ENCODE peak calls at places on chromosomes 4 and X, in ten cellular contexts. F is cardiac muscle cell; T is endodermal cell; U is HCT116; O is adrenal gland; S is mammary epithelial cell; A is CD8-positive, alpha-beta T cell; E is transverse colon; P is GM23338; D is tibial artery. X is an unnamed sample. For H3K4me1 and H3K27me3, the result is how much of the 10 kb centered on the place peaks cover.

GRCh38 chr4:105544517-105544916 is 7.9 kb upstream of the ARHGEF38 start:
- DNase-seq in F (no peak), T (no peak), U (no peak), O (no peak), S (no peak), A (no peak), E (no peak), P (no peak), D (no peak), X (no peak)

GRCh38 chr4:111556141-111556781 is 589.0 kb upstream of the FAM241A start:
- DNase-seq in F (no peak), T (no peak), U (no peak), O (no peak), S (no peak), A (no peak), E (no peak), P (no peak), D (no peak), X (no peak)

GRCh38 chr4:88108747-88109122 is 49.7 kb downstream of the ABCG2 start:
- DNase-seq in F (no peak), T (no peak), U (no peak), O (no peak), S (no peak), A (no peak), E (no peak), P (no peak), D (no peak), X (no peak)

GRCh38 chr4:167176723-167177367 is 57.4 kb downstream of the SPOCK3 start:
- DNase-seq in F (peak), T (no peak), U (no peak), O (no peak), S (no peak), A (no peak), E (no peak), P (no peak), D (no peak), X (no peak)

GRCh38 chrX:151386838-151387459 is 10.1 kb upstream of the VMA21 start:
- DNase-seq in F (no peak), T (no peak), U (no peak), O (no peak), S (no peak), A (no peak), E (peak), P (no peak), D (no peak), X (no peak)

GRCh38 chr4:26105372-26105771 is 191.4 kb downstream of the SMIM20 start:
- DNase-seq in F (no peak), T (no peak), U (no peak), O (no peak), S (no peak), A (no peak), E (no peak), P (no peak), D (no peak), X (no peak)

GRCh38 chr4:9820343-9820742 is 38.9 kb downstream of the DRD5 start:
- DNase-seq in F (no peak), T (no peak), U (no peak), O (no peak), S (no peak), A (no peak), E (no peak), P (no peak), D (no peak), X (no peak)

GRCh38 chrX:115949900-115950822 is 220.4 kb upstream of the AGTR2 start:
- DNase-seq in F (no peak), T (peak), U (no peak), O (no peak), S (peak), A (no peak), E (peak), P (peak), D (no peak), X (no peak)

GRCh38 chrX:17459008-17459407 is 84.0 kb downstream of the NHS start:
- DNase-seq in F (no peak), T (no peak), U (no peak), O (peak), S (peak), A (no peak), E (no peak), P (no peak), D (peak), X (peak)

GRCh38 chr4:9962611-9963314 is 58.5 kb downstream of the SLC2A9 start:
- DNase-seq in F (no peak), T (no peak), U (no peak), O (no peak), S (peak), A (no peak), E (no peak), P (no peak), D (no peak), X (no peak)

GRCh38 chr4:1365271-1366178 is 18.5 kb downstream of the UVSSA start:
- DNase-seq in F (no peak), T (peak), U (no peak), O (no peak), S (peak), A (no peak), E (peak), P (peak), D (no peak), X (peak)

GRCh38 chrX:26925088-26925487 is 538.1 kb downstream of the PPP4R3C start:
- DNase-seq in F (no peak), T (no peak), U (no peak), O (no peak), S (peak), A (no peak), E (no peak), P (no peak), D (no peak), X (no peak)

GRCh38 chrX:97267916-97268680 is 384.4 kb downstream of the RPA4 start:
- DNase-seq in F (no peak), T (no peak), U (no peak), O (no peak), S (no peak), A (no peak), E (no peak), P (no peak), D (no peak), X (no peak)

GRCh38 chrX:138463476-138463875 is 248.0 kb downstream of the FGF13 start:
- DNase-seq in F (no peak), T (no peak), U (no peak), O (no peak), S (no peak), A (no peak), E (no peak), P (no peak), D (no peak), X (no peak)

GRCh38 chrX:133722756-133723155 is 262.6 kb downstream of the GPC3 start:
- DNase-seq in F (no peak), T (no peak), U (no peak), O (no peak), S (no peak), A (no peak), E (no peak), P (no peak), D (no peak), X (no peak)

GRCh38 chr4:151573945-151574344 is 165.0 kb downstream of the FHIP1A start:
- DNase-seq in F (no peak), T (no peak), U (no peak), O (no peak), S (peak), A (no peak), E (peak), P (no peak), D (no peak), X (no peak)

GRCh38 chr4:146643812-146644401 is 5.2 kb downstream of the POU4F2 start:
- DNase-seq in F (peak), T (no peak), U (no peak), O (no peak), S (peak), A (no peak), E (no peak), P (peak), D (no peak), X (no peak)

GRCh38 chrX:48548871-48549270 is 9.4 kb downstream of the TBC1D25 start:
- DNase-seq in F (no peak), T (no peak), U (no peak), O (peak), S (no peak), A (no peak), E (no peak), P (no peak), D (no peak), X (no peak)

GRCh38 chr4:11765849-11766453 is 337.3 kb upstream of the HS3ST1 start:
- DNase-seq in F (peak), T (peak), U (peak), O (peak), S (peak), A (no peak), E (peak), P (peak), D (no peak), X (no peak)

GRCh38 chr4:144666539-144667175 is 20.7 kb downstream of the HHIP start:
- DNase-seq in F (no peak), T (no peak), U (peak), O (no peak), S (peak), A (no peak), E (no peak), P (no peak), D (no peak), X (no peak)

GRCh38 chr4:60868232-60868960 is 331.7 kb upstream of the ADGRL3 start:
- DNase-seq in F (no peak), T (no peak), U (no peak), O (no peak), S (no peak), A (no peak), E (no peak), P (no peak), D (no peak), X (no peak)

GRCh38 chr4:75254745-75255144 is 259.5 kb downstream of the RCHY1 start:
- DNase-seq in F (no peak), T (no peak), U (no peak), O (no peak), S (no peak), A (no peak), E (no peak), P (no peak), D (no peak), X (peak)

GRCh38 chrX:98380106-98380505 is 1496.4 kb downstream of the RPA4 start:
- DNase-seq in F (no peak), T (peak), U (no peak), O (no peak), S (no peak), A (no peak), E (no peak), P (peak), D (no peak), X (no peak)

GRCh38 chr4:98468744-98469143 is 189.7 kb downstream of the TSPAN5 start:
- DNase-seq in F (no peak), T (no peak), U (no peak), O (no peak), S (no peak), A (no peak), E (no peak), P (no peak), D (no peak), X (peak)
- H3K4me1 ChIP-seq in F (under half), T (under half), U (under half), O (under half), S (under half), A (under half), E (under half), P (under half), D (under half), X (under half)

DNA sequence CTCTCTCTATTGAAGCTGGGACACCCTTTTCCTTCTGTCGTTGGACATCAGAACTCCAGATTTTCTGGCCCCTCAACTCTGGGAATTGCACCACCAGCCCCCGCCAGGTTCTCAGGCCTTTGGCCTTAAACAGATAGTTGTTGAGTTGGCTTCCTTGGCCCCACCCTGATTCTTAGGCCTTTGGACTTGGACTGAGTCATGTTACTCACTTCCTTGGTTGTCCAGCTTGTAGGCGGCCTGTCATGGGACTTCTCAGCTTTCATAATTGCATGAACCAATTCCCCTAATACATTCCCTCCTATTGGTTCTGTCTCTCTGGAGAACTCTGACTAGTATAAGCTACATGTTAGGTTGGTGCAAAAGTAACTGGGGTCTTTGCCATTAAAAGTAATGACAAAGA is 195.7 kb downstream of the GPAT3 start:
- DNase-seq in F (no peak), T (no peak), U (peak), O (no peak), S (peak), A (no peak), E (no peak), P (no peak), D (no peak), X (no peak)
- H3K4me3 ChIP-seq in F (no peak), T (no peak), U (no peak), O (no peak), S (no peak), A (no peak), E (no peak), P (no peak), D (no peak), X (no peak)

GRCh38 chr4:37889849-37890500 is 909 bp upstream of the TBC1D1 start:
- DNase-seq in F (no peak), T (peak), U (no peak), O (peak), S (no peak), A (no peak), E (peak), P (peak), D (peak), X (peak)
- H3K27me3 ChIP-seq in F (half or more), T (half or more), U (under half), O (under half), S (under half), A (under half), E (under half), P (half or more), D (under half), X (under half)

DNA sequence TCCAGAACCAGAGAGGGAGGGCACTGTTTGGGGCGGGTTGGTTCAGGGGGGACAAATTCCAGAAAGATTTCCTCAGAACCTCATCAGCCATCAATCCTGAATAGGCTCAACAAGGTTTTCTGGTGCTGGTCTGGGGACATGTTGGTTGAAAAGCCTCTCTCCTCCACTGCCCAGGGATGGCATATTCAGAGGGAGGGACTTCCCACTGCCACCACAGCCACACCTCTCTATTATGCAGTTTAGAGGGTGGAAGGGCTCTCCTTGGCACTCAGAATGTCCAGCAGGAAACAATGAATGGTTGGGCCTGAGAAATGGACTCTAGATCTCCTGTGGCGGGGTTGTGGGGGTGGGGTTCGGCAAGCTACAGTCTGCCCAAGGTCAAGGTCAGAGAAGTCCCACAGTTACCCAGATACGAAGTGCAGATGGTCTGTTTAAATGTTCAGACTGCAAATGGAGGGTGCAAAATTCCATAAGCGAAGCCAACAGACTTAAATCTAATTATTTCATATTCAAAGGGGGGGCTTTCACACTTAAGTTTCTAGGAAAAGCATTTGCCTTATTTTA is 70.7 kb downstream of the LEF1 start:
- DNase-seq in F (peak), T (no peak), U (no peak), O (no peak), S (no peak), A (no peak), E (no peak), P (no peak), D (no peak), X (no peak)
- H3K4me1 ChIP-seq in F (under half), T (under half), U (under half), O (under half), S (under half), A (half or more), E (under half), P (under half), D (under half), X (under half)

GRCh38 chr4:123786159-123786915 is 389.7 kb downstream of the SPRY1 start:
- DNase-seq in F (no peak), T (no peak), U (no peak), O (no peak), S (no peak), A (no peak), E (no peak), P (no peak), D (no peak), X (no peak)

GRCh38 chr4:123783936-123784335 is 387.3 kb downstream of the SPRY1 start:
- DNase-seq in F (no peak), T (no peak), U (no peak), O (no peak), S (no peak), A (no peak), E (no peak), P (no peak), D (no peak), X (no peak)

GRCh38 chr4:123785515-123785914 is 388.9 kb downstream of the SPRY1 start:
- DNase-seq in F (no peak), T (peak), U (no peak), O (peak), S (peak), A (no peak), E (peak), P (peak), D (peak), X (peak)

GRCh38 chr4:123783091-123783765 is 386.6 kb downstream of the SPRY1 start:
- DNase-seq in F (no peak), T (no peak), U (no peak), O (no peak), S (no peak), A (no peak), E (no peak), P (no peak), D (no peak), X (no peak)

GRCh38 chr4:123784626-123785025 is 388.0 kb downstream of the SPRY1 start:
- DNase-seq in F (no peak), T (no peak), U (no peak), O (no peak), S (no peak), A (no peak), E (no peak), P (no peak), D (no peak), X (no peak)
- H3K4me3 ChIP-seq in F (no peak), T (no peak), U (no peak), O (no peak), S (no peak), A (no peak), E (no peak), P (no peak), D (no peak), X (no peak)

DNA sequence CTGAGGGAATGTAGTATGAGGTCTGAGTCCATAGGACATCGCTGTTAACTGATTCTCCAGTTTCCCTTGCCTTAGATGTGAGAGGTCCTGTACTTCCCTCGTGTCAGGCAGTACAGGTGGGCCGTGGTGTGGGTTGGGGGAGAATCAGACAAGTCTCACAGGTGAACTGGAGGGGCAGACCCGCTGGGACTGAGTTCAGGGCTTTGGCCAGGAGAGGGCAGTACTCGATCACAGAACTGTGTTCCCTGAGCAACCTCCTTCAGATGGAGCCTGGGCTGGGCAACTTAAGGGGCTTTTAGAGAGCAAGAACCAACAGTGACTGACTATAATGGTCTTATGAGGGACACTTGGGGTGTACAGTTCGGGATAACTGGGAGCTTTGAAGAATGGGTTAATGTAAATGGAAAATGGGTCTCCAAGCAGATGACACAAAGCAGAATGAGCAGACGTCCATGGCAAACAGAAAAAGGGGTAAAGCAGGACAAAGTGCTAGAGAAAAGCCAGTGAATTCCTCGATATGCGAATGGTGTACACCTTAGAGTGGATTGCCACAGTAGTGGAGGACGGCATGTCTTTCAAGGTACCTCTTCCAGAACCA is 83.6 kb downstream of the CCNG2 start:
- DNase-seq in F (peak), T (peak), U (peak), O (peak), S (peak), A (peak), E (peak), P (peak), D (peak), X (peak)
- H3K27me3 ChIP-seq in F (half or more), T (under half), U (half or more), O (under half), S (under half), A (under half), E (under half), P (under half), D (under half), X (under half)

GRCh38 chr4:2812985-2813384 is 20.1 kb downstream of the SH3BP2 start:
- DNase-seq in F (no peak), T (no peak), U (no peak), O (no peak), S (no peak), A (no peak), E (no peak), P (no peak), D (no peak), X (no peak)

GRCh38 chr4:2816401-2816954 is 23.6 kb downstream of the SH3BP2 start:
- DNase-seq in F (no peak), T (no peak), U (no peak), O (no peak), S (no peak), A (no peak), E (no peak), P (no peak), D (no peak), X (no peak)

GRCh38 chr4:2813446-2814405 is 20.8 kb downstream of the SH3BP2 start:
- DNase-seq in F (no peak), T (no peak), U (no peak), O (no peak), S (no peak), A (no peak), E (no peak), P (no peak), D (no peak), X (no peak)

GRCh38 chr4:2812600-2812932 is 19.7 kb downstream of the SH3BP2 start:
- DNase-seq in F (no peak), T (no peak), U (no peak), O (no peak), S (no peak), A (no peak), E (no peak), P (no peak), D (no peak), X (no peak)

DNA sequence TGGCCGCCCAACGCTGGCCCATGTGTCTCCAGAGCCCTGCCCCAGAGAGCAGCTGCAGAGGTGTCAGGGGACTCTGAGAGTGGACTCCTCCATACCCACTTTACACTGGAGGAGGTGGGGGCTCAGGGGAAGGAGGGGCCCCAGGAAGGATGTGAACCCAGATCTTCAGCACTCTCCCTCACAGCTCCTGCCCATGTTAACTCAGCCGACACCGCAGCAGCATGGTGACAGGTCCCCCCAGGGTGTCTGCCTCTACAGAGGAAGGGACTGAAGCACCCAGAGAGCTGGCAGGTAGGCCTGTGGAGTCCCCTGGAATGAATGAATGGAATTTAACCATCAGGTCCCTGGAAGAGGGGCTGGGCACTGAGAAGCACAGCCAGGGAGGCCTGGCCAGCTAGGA is 21.7 kb downstream of the SH3BP2 start:
- DNase-seq in F (no peak), T (no peak), U (no peak), O (no peak), S (no peak), A (no peak), E (no peak), P (no peak), D (no peak), X (no peak)
- H3K4me1 ChIP-seq in F (under half), T (under half), U (under half), O (under half), S (under half), A (half or more), E (under half), P (under half), D (under half), X (under half)